ENCODE peak calls at places on chromosome X, in four cellular contexts. One of them, this sample, is unnamed.

GRCh38 chrX:124328765-124329164 is 3.7 kb upstream of the TEX13D start:
- DNase-seq in IMR-90: no peak
- DNase-seq in GM12878: no peak
- DNase-seq in K562: no peak
- DNase-seq in this sample: no peak

GRCh38 chrX:146224442-146224841 is 406.8 kb downstream of the SLITRK2 start:
- DNase-seq in GM12878: no peak
- DNase-seq in IMR-90: no peak
- DNase-seq in K562: no peak
- DNase-seq in this sample: no peak

GRCh38 chrX:38374431-38374830 is 22.0 kb downstream of the OTC start:
- DNase-seq in K562: no peak
- DNase-seq in GM12878: no peak
- DNase-seq in IMR-90: no peak
- DNase-seq in this sample: no peak

GRCh38 chrX:100654256-100654655 is 10.3 kb downstream of the SRPX2 start:
- DNase-seq in IMR-90: peak; percentile 32
- DNase-seq in GM12878: no peak
- DNase-seq in K562: peak; percentile 8
- DNase-seq in this sample: peak; percentile 18

GRCh38 chrX:7996414-7996813 is 69.2 kb upstream of the PNPLA4 start:
- DNase-seq in GM12878: no peak
- DNase-seq in IMR-90: peak; percentile 40
- DNase-seq in K562: peak; percentile 43
- DNase-seq in this sample: peak; percentile 34

GRCh38 chrX:48891402-48892288 is 5.9 kb downstream of the TIMM17B start:
- DNase-seq in GM12878: no peak
- DNase-seq in K562: peak; percentile 94
- DNase-seq in IMR-90: peak; percentile 70
- DNase-seq in this sample: peak; percentile 76

GRCh38 chrX:8341814-8342590 is 122.6 kb upstream of the VCX3B start:
- DNase-seq in GM12878: no peak
- DNase-seq in K562: no peak
- DNase-seq in IMR-90: no peak
- DNase-seq in this sample: no peak

GRCh38 chrX:123993326-123993725 is 31.8 kb downstream of the STAG2 start:
- DNase-seq in K562: no peak
- DNase-seq in GM12878: no peak
- DNase-seq in IMR-90: peak; percentile 81
- DNase-seq in this sample: no peak

GRCh38 chrX:74179071-74179470 is 124.9 kb upstream of the ZCCHC13 start:
- DNase-seq in IMR-90: peak; percentile 68
- DNase-seq in K562: no peak
- DNase-seq in GM12878: no peak
- DNase-seq in this sample: peak; percentile 36

GRCh38 chrX:137362583-137362982 is 203.3 kb upstream of the ZIC3 start:
- DNase-seq in GM12878: no peak
- DNase-seq in K562: no peak
- DNase-seq in IMR-90: no peak
- DNase-seq in this sample: no peak

GRCh38 chrX:112844250-112844649 is 3.6 kb upstream of the AMOT start:
- DNase-seq in GM12878: no peak
- DNase-seq in K562: no peak
- DNase-seq in IMR-90: peak; percentile 50
- DNase-seq in this sample: no peak

GRCh38 chrX:22090181-22090580 is 58.1 kb downstream of the PHEX start:
- DNase-seq in K562: no peak
- DNase-seq in IMR-90: peak; percentile 85
- DNase-seq in GM12878: no peak
- DNase-seq in this sample: no peak

GRCh38 chrX:65677954-65678469 is 10.6 kb downstream of the MSN start:
- DNase-seq in K562: no peak
- DNase-seq in IMR-90: peak; percentile 94
- DNase-seq in GM12878: no peak
- DNase-seq in this sample: peak; percentile 71

DNA sequence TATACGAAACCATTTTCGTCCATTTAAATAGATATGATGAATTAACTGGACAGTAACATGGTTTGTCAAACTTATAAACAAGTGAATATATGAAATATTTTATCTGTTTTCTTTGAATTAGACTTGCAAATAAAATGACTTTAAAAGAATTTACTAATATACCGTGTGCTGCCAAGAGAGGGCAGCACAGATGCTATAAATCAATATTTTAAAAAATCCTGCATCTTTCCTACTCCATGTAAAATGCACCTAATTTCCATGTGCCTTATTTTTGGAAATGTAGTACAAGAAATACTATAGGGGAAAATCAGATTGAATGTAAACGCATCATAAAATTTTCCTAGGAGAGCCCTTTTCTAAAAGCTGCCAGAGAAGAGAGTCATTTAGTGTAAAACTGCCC is 62.2 kb downstream of the PRKX start:
- DNase-seq in GM12878: no peak
- DNase-seq in IMR-90: peak; percentile 49
- DNase-seq in K562: peak; percentile 25
- DNase-seq in this sample: peak; percentile 25
- TF ChIP-seq ELK1 in GM12878: no peak
- TF ChIP-seq ELK1 in IMR-90: no peak
- TF ChIP-seq ELK1 in K562: no peak
- TF ChIP-seq ELK1 in this sample: no peak

GRCh38 chrX:13752141-13752540 is 17.6 kb downstream of the OFD1 start:
- DNase-seq in K562: no peak
- DNase-seq in GM12878: no peak
- DNase-seq in IMR-90: no peak
- DNase-seq in this sample: no peak

GRCh38 chrX:13750204-13750603 is 15.7 kb downstream of the OFD1 start:
- DNase-seq in GM12878: no peak
- DNase-seq in IMR-90: peak; percentile 48
- DNase-seq in K562: peak; percentile 51
- DNase-seq in this sample: peak; percentile 46

GRCh38 chrX:13748486-13748885 is 13.9 kb downstream of the OFD1 start:
- DNase-seq in GM12878: no peak
- DNase-seq in IMR-90: peak; percentile 64
- DNase-seq in K562: no peak
- DNase-seq in this sample: no peak

GRCh38 chrX:13750812-13751211 is 16.3 kb downstream of the OFD1 start:
- DNase-seq in GM12878: no peak
- DNase-seq in K562: no peak
- DNase-seq in IMR-90: no peak
- DNase-seq in this sample: no peak

GRCh38 chrX:13747836-13748235 is 13.3 kb downstream of the OFD1 start:
- DNase-seq in GM12878: no peak
- DNase-seq in IMR-90: peak; percentile 76
- DNase-seq in K562: peak; percentile 51
- DNase-seq in this sample: peak; percentile 18
- TF ChIP-seq ELK1 in GM12878: no peak
- TF ChIP-seq ELK1 in IMR-90: no peak
- TF ChIP-seq ELK1 in K562: no peak
- TF ChIP-seq ELK1 in this sample: no peak

GRCh38 chrX:115023139-115023538 is 5.7 kb upstream of the IL13RA2 start:
- DNase-seq in K562: peak; percentile 13
- DNase-seq in IMR-90: peak; percentile 90
- DNase-seq in GM12878: no peak
- DNase-seq in this sample: peak; percentile 38

GRCh38 chrX:115017455-115017854 is at the start of gene IL13RA2:
- DNase-seq in GM12878: no peak
- DNase-seq in K562: no peak
- DNase-seq in IMR-90: no peak
- DNase-seq in this sample: no peak

GRCh38 chrX:115021121-115021520 is 3.7 kb upstream of the IL13RA2 start:
- DNase-seq in IMR-90: peak; percentile 10
- DNase-seq in K562: no peak
- DNase-seq in GM12878: no peak
- DNase-seq in this sample: no peak

GRCh38 chrX:115018040-115018647 is 728 bp upstream of the IL13RA2 start:
- DNase-seq in GM12878: no peak
- DNase-seq in IMR-90: no peak
- DNase-seq in K562: peak; percentile 44
- DNase-seq in this sample: no peak

GRCh38 chrX:115018944-115019343 is 1.5 kb upstream of the IL13RA2 start:
- DNase-seq in GM12878: no peak
- DNase-seq in IMR-90: no peak
- DNase-seq in K562: no peak
- DNase-seq in this sample: no peak
- TF ChIP-seq ELK1 in GM12878: no peak
- TF ChIP-seq ELK1 in IMR-90: no peak
- TF ChIP-seq ELK1 in K562: no peak
- TF ChIP-seq ELK1 in this sample: no peak

GRCh38 chrX:102129473-102129872 is 4.0 kb downstream of the TCEAL2 start:
- DNase-seq in K562: peak; percentile 2
- DNase-seq in IMR-90: peak; percentile 4
- DNase-seq in GM12878: no peak
- DNase-seq in this sample: no peak
- TF ChIP-seq ELK1 in K562: no peak
- TF ChIP-seq ELK1 in IMR-90: no peak
- TF ChIP-seq ELK1 in GM12878: no peak
- TF ChIP-seq ELK1 in this sample: no peak

GRCh38 chrX:129981207-129981553 is 1.3 kb upstream of the BCORL1 start:
- DNase-seq in IMR-90: no peak
- DNase-seq in GM12878: no peak
- DNase-seq in K562: no peak
- DNase-seq in this sample: no peak

GRCh38 chrX:129982300-129983246 is at the start of gene BCORL1:
- DNase-seq in IMR-90: peak; percentile 89
- DNase-seq in GM12878: peak; percentile 66
- DNase-seq in K562: peak; percentile 95
- DNase-seq in this sample: peak; percentile 94

GRCh38 chrX:129984196-129984962 is 1.9 kb downstream of the BCORL1 start:
- DNase-seq in IMR-90: no peak
- DNase-seq in K562: peak; percentile 50
- DNase-seq in GM12878: no peak
- DNase-seq in this sample: peak; percentile 23

GRCh38 chrX:129981752-129982299 is 609 bp upstream of the BCORL1 start:
- DNase-seq in IMR-90: no peak
- DNase-seq in K562: no peak
- DNase-seq in GM12878: no peak
- DNase-seq in this sample: no peak

DNA sequence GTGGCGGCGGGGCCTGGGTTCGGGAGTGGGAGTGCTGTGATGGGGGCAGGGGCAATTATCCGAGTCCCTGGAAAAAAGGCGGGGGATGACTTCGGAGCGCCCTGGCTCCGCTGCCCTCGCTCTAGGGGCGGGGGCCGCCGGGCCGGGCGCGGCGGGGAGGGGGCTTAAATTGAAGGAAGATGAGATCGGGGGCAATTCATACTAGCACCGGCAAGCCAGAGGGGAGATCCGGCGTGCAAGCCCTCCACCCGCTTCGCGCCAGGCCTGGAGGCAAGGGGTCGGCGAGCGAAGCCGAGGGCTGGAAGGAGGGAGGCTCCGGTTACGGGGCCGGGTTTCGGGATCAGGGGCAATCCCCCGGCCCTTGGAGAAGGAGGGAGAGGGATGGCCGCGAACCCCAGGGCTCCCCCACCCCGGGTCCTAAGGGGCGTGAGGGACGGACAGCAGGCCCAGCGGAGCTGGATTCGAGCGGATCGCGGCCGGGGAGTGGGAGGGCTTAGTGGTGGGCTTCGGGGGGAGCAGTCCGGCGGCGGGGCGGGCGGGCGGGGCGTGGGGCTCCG is 1.2 kb downstream of the BCORL1 start:
- DNase-seq in GM12878: no peak
- DNase-seq in IMR-90: no peak
- DNase-seq in K562: peak; percentile 27
- DNase-seq in this sample: peak; percentile 45
- TF ChIP-seq ELK1 in GM12878: no peak
- TF ChIP-seq ELK1 in IMR-90: no peak
- TF ChIP-seq ELK1 in K562: no peak
- TF ChIP-seq ELK1 in this sample: no peak

This sample was measured in A549.